ENCODE peak calls at places on chromosome 12, in ten cellular contexts. P is uterus, Z is neural crest cell, T is GM20000, D is GM23338, B is fibroblast of lung, S is GM13977, K is foreskin keratinocyte, L is omental fat pad, Y is heart right ventricle. J is an unnamed sample.

GRCh38 chr12:72276212-72276865 is 4.2 kb downstream of the TRHDE start:
- DNase-seq in P (no peak), Z (no peak), T (no peak), D (no peak), B (peak; percentile 42), S (no peak), K (no peak), L (no peak), Y (no peak), J (no peak)

GRCh38 chr12:30805959-30806358 is 51.2 kb upstream of the CAPRIN2 start:
- DNase-seq in P (no peak), Z (no peak), T (no peak), D (no peak), B (no peak), S (no peak), K (no peak), L (no peak), Y (no peak), J (no peak)

GRCh38 chr12:9736931-9737705 is 4.2 kb upstream of the CLECL1 start:
- DNase-seq in P (no peak), Z (no peak), T (no peak), D (no peak), B (no peak), S (no peak), K (no peak), L (no peak), Y (no peak), J (no peak)

GRCh38 chr12:10190558-10191388 is 11.9 kb downstream of the TMEM52B start:
- DNase-seq in P (peak; percentile 36), Z (peak; percentile 22), T (peak; percentile 71), D (peak; percentile 83), B (peak; percentile 57), S (peak; percentile 74), K (no peak), L (no peak), Y (peak; percentile 47), J (peak; percentile 70)

GRCh38 chr12:89768586-89769482 is 60.2 kb upstream of the ATP2B1 start:
- DNase-seq in P (no peak), Z (no peak), T (no peak), D (no peak), B (peak; percentile 89), S (no peak), K (peak; percentile 97), L (no peak), Y (no peak), J (peak; percentile 95)

GRCh38 chr12:49293056-49293956 is 1.6 kb upstream of the PRPH start:
- DNase-seq in P (peak; percentile 56), Z (no peak), T (no peak), D (peak; percentile 72), B (no peak), S (peak; percentile 7), K (no peak), L (no peak), Y (peak; percentile 27), J (no peak)

GRCh38 chr12:63893170-63893569 is 48.7 kb downstream of the SRGAP1 start:
- DNase-seq in P (no peak), Z (no peak), T (no peak), D (peak; percentile 30), B (no peak), S (no peak), K (no peak), L (no peak), Y (no peak), J (no peak)

GRCh38 chr12:62259311-62259992 is 752 bp upstream of the USP15 start:
- DNase-seq in P (no peak), Z (no peak), T (no peak), D (peak; percentile 9), B (no peak), S (peak; percentile 5), K (no peak), L (no peak), Y (no peak), J (no peak)

GRCh38 chr12:7716391-7716790 is 5.2 kb downstream of the DPPA3 start:
- DNase-seq in P (no peak), Z (no peak), T (peak; percentile 33), D (peak; percentile 59), B (no peak), S (no peak), K (no peak), L (no peak), Y (no peak), J (no peak)

GRCh38 chr12:51322452-51322851 is 1.5 kb downstream of the BIN2 start:
- DNase-seq in P (no peak), Z (no peak), T (peak; percentile 69), D (no peak), B (no peak), S (peak; percentile 63), K (no peak), L (no peak), Y (no peak), J (no peak)

GRCh38 chr12:114982760-114983159 is 298.8 kb upstream of the TBX3 start:
- DNase-seq in P (no peak), Z (no peak), T (no peak), D (peak; percentile 36), B (no peak), S (no peak), K (no peak), L (no peak), Y (no peak), J (no peak)

GRCh38 chr12:116606397-116606796 is 47.2 kb downstream of the MAP1LC3B2 start:
- DNase-seq in P (no peak), Z (no peak), T (no peak), D (no peak), B (no peak), S (no peak), K (no peak), L (no peak), Y (no peak), J (no peak)

GRCh38 chr12:32560520-32560919 is 118.6 kb upstream of the DNM1L start:
- DNase-seq in P (no peak), Z (no peak), T (no peak), D (no peak), B (no peak), S (no peak), K (no peak), L (no peak), Y (no peak), J (no peak)
- TF ChIP-seq CTCF in P (no peak), Z (no peak), T (no peak), D (peak; percentile 22), B (no peak), S (no peak), K (no peak), L (no peak), Y (no peak), J (peak; percentile 8)

GRCh38 chr12:107014050-107014449 is 27.1 kb upstream of the MTERF2 start:
- DNase-seq in P (no peak), Z (no peak), T (no peak), D (peak; percentile 72), B (no peak), S (no peak), K (peak; percentile 73), L (no peak), Y (no peak), J (no peak)
- TF ChIP-seq CTCF in P (no peak), Z (no peak), T (no peak), D (peak; percentile 45), B (no peak), S (no peak), K (peak; percentile 78), L (no peak), Y (no peak), J (peak; percentile 24)

GRCh38 chr12:42332301-42332894 is 6.4 kb downstream of the PPHLN1 start:
- DNase-seq in P (no peak), Z (no peak), T (peak; percentile 43), D (peak; percentile 40), B (peak; percentile 33), S (peak; percentile 54), K (no peak), L (no peak), Y (peak; percentile 42), J (peak; percentile 42)
- TF ChIP-seq CTCF in P (peak; percentile 62), Z (peak; percentile 76), T (no peak), D (peak; percentile 56), B (peak; percentile 53), S (peak; percentile 61), K (peak; percentile 72), L (no peak), Y (peak; percentile 67), J (peak; percentile 59)

DNA sequence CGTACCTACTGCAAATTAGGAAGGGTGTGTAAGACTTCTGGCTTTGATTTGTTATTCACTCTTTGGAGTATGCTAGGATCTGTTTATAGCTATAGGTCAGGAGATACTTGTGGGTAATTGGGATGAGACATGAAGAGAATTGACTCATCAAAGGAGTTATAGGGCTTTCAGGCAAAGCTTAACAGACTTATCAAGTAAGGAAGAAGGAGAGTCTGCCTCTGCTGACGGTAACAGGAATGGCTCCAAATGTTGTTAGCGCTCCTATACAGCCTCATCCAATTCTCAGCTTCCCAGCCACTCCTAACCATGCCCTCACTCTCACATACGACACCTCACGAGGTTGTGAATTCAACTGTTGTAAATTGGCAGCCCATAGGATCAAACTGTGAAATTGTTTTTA is 140.5 kb downstream of the KCNA5 start:
- DNase-seq in P (no peak), Z (no peak), T (no peak), D (peak; percentile 35), B (no peak), S (no peak), K (no peak), L (no peak), Y (no peak), J (no peak)
- TF ChIP-seq CTCF in P (no peak), Z (no peak), T (no peak), D (peak; percentile 22), B (no peak), S (no peak), K (peak; percentile 25), L (no peak), Y (no peak), J (no peak)

DNA sequence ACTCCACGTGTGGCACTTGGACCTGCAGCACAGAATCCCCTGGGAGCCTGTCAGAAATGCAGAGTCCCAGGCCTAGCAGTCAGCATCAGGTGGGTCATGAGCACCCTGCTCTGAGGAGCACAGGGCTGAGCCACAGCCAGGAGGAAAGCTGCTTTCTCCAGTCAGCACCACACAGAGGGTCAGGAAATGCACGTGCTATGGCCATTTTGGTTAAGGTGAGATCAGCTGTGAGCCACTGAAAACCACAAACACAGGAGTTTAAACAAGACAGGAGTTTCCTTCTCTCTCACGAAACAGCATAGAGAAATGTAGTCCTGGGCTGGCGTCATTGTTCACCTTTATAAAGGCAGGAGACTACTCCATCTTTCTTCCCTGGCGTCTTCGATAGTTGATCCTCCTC is 204.5 kb upstream of the SFSWAP start:
- DNase-seq in P (no peak), Z (no peak), T (no peak), D (no peak), B (no peak), S (no peak), K (no peak), L (no peak), Y (no peak), J (no peak)
- TF ChIP-seq CTCF in P (no peak), Z (no peak), T (no peak), D (no peak), B (no peak), S (no peak), K (no peak), L (no peak), Y (no peak), J (no peak)